ENCODE peak calls at places on chromosomes 11 and 22, in six cellular contexts. R is spleen; Z is psoas muscle; J is CD4-positive, CD25-positive, alpha-beta regulatory T cell; G is CD8-positive, alpha-beta memory T cell; Y is left ventricle myocardium inferior. N is an unnamed sample.

GRCh38 chr22:37675930-37676571 is 615 bp downstream of the LGALS1 start:
- DNase-seq in R (no peak), Z (peak; percentile 88), J (peak; percentile 27), G (no peak), Y (peak; percentile 68), N (no peak)

GRCh38 chr11:12857572-12857971 is 151.5 kb upstream of the RASSF10 start:
- DNase-seq in R (no peak), Z (no peak), J (no peak), G (no peak), Y (no peak), N (no peak)

GRCh38 chr11:44005076-44005800 is 42.5 kb upstream of the ACCSL start:
- DNase-seq in R (no peak), Z (no peak), J (no peak), G (no peak), Y (no peak), N (no peak)

GRCh38 chr11:122309262-122309925 is 193.4 kb upstream of the BLID start:
- DNase-seq in R (no peak), Z (no peak), J (no peak), G (no peak), Y (no peak), N (no peak)

GRCh38 chr11:19080579-19080993 is 20.1 kb upstream of the MRGPRX2 start:
- DNase-seq in R (no peak), Z (no peak), J (no peak), G (no peak), Y (no peak), N (no peak)

GRCh38 chr11:62601364-62602140 is at the start of gene MTA2:
- DNase-seq in R (peak; percentile 99), Z (peak; percentile 99), J (peak; percentile 98), G (peak; percentile 100), Y (peak; percentile 95), N (peak; percentile 97)

GRCh38 chr11:105589346-105589745 is 20.5 kb upstream of the GRIA4 start:
- DNase-seq in R (no peak), Z (no peak), J (no peak), G (no peak), Y (no peak), N (no peak)

GRCh38 chr11:63837027-63837688 is 1.8 kb upstream of the MARK2 start:
- DNase-seq in R (peak; percentile 81), Z (peak; percentile 80), J (peak; percentile 71), G (peak; percentile 74), Y (peak; percentile 68), N (no peak)

GRCh38 chr22:44133901-44134511 is 46.7 kb upstream of the PARVG start:
- DNase-seq in R (peak; percentile 52), Z (peak; percentile 77), J (no peak), G (no peak), Y (no peak), N (no peak)

GRCh38 chr22:28395920-28396447 is 283.7 kb downstream of the TTC28 start:
- DNase-seq in R (no peak), Z (no peak), J (no peak), G (no peak), Y (no peak), N (no peak)

GRCh38 chr22:24060375-24060788 is 49.3 kb downstream of the CABIN1 start:
- DNase-seq in R (no peak), Z (no peak), J (no peak), G (peak; percentile 17), Y (no peak), N (no peak)

GRCh38 chr22:35838849-35839646 is 121.4 kb downstream of the APOL5 start:
- DNase-seq in R (no peak), Z (no peak), J (no peak), G (no peak), Y (no peak), N (no peak)

GRCh38 chr11:44763111-44763820 is 36.5 kb downstream of the TSPAN18 start:
- DNase-seq in R (no peak), Z (no peak), J (no peak), G (no peak), Y (no peak), N (no peak)

GRCh38 chr11:70381350-70381749 is 17.0 kb upstream of the CTTN start:
- DNase-seq in R (no peak), Z (no peak), J (no peak), G (no peak), Y (no peak), N (no peak)

GRCh38 chr11:43360361-43361032 is 1.8 kb downstream of the TTC17 start:
- DNase-seq in R (no peak), Z (no peak), J (no peak), G (no peak), Y (no peak), N (no peak)

GRCh38 chr11:15201586-15201985 is 86.9 kb downstream of the INSC start:
- DNase-seq in R (no peak), Z (no peak), J (no peak), G (no peak), Y (no peak), N (no peak)

GRCh38 chr11:104531075-104531474 is 367.1 kb upstream of the PDGFD start:
- DNase-seq in R (no peak), Z (no peak), J (no peak), G (peak; percentile 22), Y (no peak), N (no peak)

GRCh38 chr22:44475706-44476105 is 22.3 kb downstream of the RTL6 start:
- DNase-seq in R (no peak), Z (no peak), J (no peak), G (no peak), Y (no peak), N (no peak)

GRCh38 chr11:109062445-109062844 is 359.5 kb upstream of the C11orf87 start:
- DNase-seq in R (no peak), Z (no peak), J (no peak), G (no peak), Y (no peak), N (no peak)

GRCh38 chr11:3199537-3200295 is 18.9 kb downstream of the MRGPRG start:
- DNase-seq in R (no peak), Z (peak; percentile 26), J (no peak), G (no peak), Y (no peak), N (no peak)

GRCh38 chr22:21446128-21446826 is 20.9 kb upstream of the TMEM191C start:
- DNase-seq in R (peak; percentile 64), Z (peak; percentile 37), J (no peak), G (no peak), Y (no peak), N (no peak)

GRCh38 chr11:67483901-67484665 is 1.3 kb downstream of the AIP start:
- DNase-seq in R (no peak), Z (no peak), J (no peak), G (peak; percentile 85), Y (no peak), N (no peak)
- H3K4me3 ChIP-seq in R (peak overlapping the region; percentile 62), Z (peak overlapping the region; percentile 75), J (peak overlapping the region; percentile 86), G (peak overlapping the region; percentile 96), Y (peak overlapping the region; percentile 68), N (peak overlapping the region; percentile 64)

DNA sequence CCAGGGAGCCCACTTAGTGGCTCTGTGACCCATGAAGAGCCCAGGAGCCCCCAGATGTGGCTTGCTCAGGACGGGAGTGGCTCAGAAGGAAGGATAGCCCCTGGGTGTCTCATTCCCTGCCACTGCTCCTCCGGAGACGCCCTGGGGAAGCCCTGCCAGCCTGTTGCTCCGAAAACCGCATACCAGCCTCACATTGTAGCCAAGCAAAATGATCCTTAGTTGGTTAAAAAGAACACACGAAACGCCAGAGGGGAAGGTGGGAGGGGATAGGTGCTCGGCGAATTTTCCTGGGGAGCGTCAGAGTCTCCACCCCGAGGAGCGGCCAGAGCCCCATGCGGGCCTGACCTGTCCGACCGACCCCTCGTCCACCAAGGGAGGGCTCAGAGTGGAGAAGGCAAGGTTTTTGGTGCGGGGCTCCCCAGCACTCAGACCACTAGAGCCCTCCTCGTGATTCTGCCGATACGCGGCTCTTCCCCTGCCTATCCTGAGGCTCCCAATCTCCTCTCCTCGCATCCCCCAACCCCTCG is 39.5 kb downstream of the DIXDC1 start:
- DNase-seq in R (no peak), Z (no peak), J (no peak), G (no peak), Y (no peak), N (no peak)
- H3K4me3 ChIP-seq in R (peak overlapping the region; percentile 50), Z (peak overlapping the region; percentile 89), J (no peak overlapping the region), G (no peak overlapping the region), Y (peak overlapping the region; percentile 78), N (no peak overlapping the region)

DNA sequence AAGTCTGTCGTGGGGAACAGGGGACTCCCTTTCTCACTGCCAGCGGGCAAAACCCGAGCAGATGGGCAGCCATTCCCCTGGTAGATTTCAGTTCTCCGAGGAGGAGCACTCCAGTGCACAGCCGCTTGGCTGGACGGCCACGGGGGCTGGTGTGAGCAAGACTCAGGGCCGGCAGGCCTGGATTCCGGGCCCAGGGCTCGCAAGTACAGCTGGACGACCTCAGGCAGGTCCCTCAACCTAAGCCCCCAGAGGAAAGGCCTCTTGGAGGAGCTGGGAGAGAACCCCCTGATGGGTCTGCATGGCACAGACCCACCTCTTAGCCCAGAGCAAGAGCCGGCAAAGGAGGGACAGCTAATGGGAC is 31.3 kb upstream of the TCF20 start:
- DNase-seq in R (no peak), Z (no peak), J (no peak), G (no peak), Y (no peak), N (no peak)
- H3K4me3 ChIP-seq in R (no peak overlapping the region), Z (no peak overlapping the region), J (no peak overlapping the region), G (no peak overlapping the region), Y (no peak overlapping the region), N (no peak overlapping the region)

GRCh38 chr11:74367881-74368280 is 30.4 kb downstream of the PGM2L1 start:
- DNase-seq in R (no peak), Z (no peak), J (no peak), G (no peak), Y (no peak), N (no peak)
- H3K4me3 ChIP-seq in R (no peak overlapping the region), Z (no peak overlapping the region), J (no peak overlapping the region), G (no peak overlapping the region), Y (no peak overlapping the region), N (no peak overlapping the region)

GRCh38 chr22:22893077-22893805 is 5.6 kb downstream of the IGLL5 start:
- DNase-seq in R (peak; percentile 71), Z (no peak), J (no peak), G (no peak), Y (no peak), N (no peak)
- H3K4me3 ChIP-seq in R (no peak overlapping the region), Z (no peak overlapping the region), J (no peak overlapping the region), G (no peak overlapping the region), Y (no peak overlapping the region), N (peak overlapping the region; percentile 39)

DNA sequence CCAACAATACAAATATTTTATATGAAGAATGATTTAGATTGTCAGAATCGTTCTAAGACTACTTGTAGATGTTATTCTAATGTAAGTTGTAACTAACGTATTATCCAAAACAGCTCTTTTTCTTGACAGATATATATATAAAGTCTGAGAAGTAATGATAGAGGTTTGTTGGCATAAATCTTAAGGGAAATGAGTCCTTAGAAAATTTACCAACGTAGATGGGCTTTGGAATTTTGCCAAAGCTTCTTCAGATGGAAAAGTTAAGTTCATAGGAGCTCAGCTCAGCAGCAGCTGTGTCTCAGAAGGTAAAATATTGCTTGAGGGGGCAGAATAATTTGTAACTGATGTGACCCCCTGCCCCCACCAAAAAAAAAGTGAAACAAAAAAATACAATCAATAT is 66.7 kb downstream of the BID start:
- DNase-seq in R (no peak), Z (no peak), J (no peak), G (no peak), Y (no peak), N (no peak)
- H3K4me3 ChIP-seq in R (no peak overlapping the region), Z (peak overlapping the region; percentile 22), J (no peak overlapping the region), G (no peak overlapping the region), Y (peak overlapping the region; percentile 52), N (no peak overlapping the region)